ENCODE peak calls at places on chromosomes 7 and 10, in ten cellular contexts. D is activated CD8-positive, alpha-beta memory T cell treated with anti-CD3 and anti-CD28 coated beads for 48 hours; H is GM03348; X is foreskin fibroblast; W is activated naive CD4-positive, alpha-beta T cell; B is NAMALWA; U is GM06990; A is frontal cortex; Y is SJSA1; T is cardiac muscle cell. E is an unnamed sample.

GRCh38 chr7:42168512-42168911 is 68.5 kb downstream of the GLI3 start:
- DNase-seq in B (no peak), T (no peak), D (no peak), W (no peak), A (no peak), H (no peak), X (no peak), Y (no peak), U (no peak), E (no peak)

GRCh38 chr10:121994429-121994881 is 5.5 kb downstream of the TACC2 start:
- DNase-seq in T (peak), H (peak), A (no peak), B (no peak), D (no peak), W (no peak), U (no peak), X (no peak), Y (no peak), E (peak)

GRCh38 chr7:18693401-18693800 is 197.9 kb downstream of the HDAC9 start:
- DNase-seq in Y (peak), D (no peak), T (peak), B (peak), A (no peak), U (no peak), W (no peak), X (peak), H (peak), E (peak)

GRCh38 chr7:5429857-5430611 is 6.4 kb upstream of the TNRC18 start:
- DNase-seq in H (peak), W (no peak), Y (no peak), U (no peak), X (peak), B (no peak), A (no peak), T (peak), D (no peak), E (peak)

GRCh38 chr7:113188396-113188795 is 70.0 kb upstream of the SMIM30 start:
- DNase-seq in X (no peak), T (no peak), H (no peak), A (no peak), B (no peak), Y (no peak), W (no peak), D (no peak), U (no peak), E (no peak)

GRCh38 chr7:128102490-128103291 is 71.5 kb upstream of the LRRC4 start:
- DNase-seq in X (no peak), H (no peak), U (no peak), D (no peak), T (no peak), Y (no peak), A (no peak), W (no peak), B (peak), E (no peak)

GRCh38 chr7:1906087-1906830 is 236.2 kb downstream of the ELFN1 start:
- DNase-seq in W (no peak), T (no peak), U (no peak), X (no peak), B (no peak), H (no peak), A (no peak), D (no peak), Y (no peak), E (no peak)

GRCh38 chr10:24465124-24465874 is 256.4 kb downstream of the KIAA1217 start:
- DNase-seq in D (no peak), Y (peak), B (no peak), T (peak), U (no peak), X (no peak), A (no peak), H (peak), W (no peak), E (no peak)

GRCh38 chr7:14305233-14305866 is 315.9 kb upstream of the ETV1 start:
- DNase-seq in B (no peak), W (no peak), A (no peak), H (no peak), X (no peak), U (no peak), D (no peak), Y (no peak), T (peak), E (no peak)

GRCh38 chr10:48464121-48464870 is 140.6 kb downstream of the ARHGAP22 start:
- DNase-seq in A (no peak), X (no peak), T (no peak), H (no peak), Y (no peak), W (no peak), U (no peak), D (no peak), B (no peak), E (no peak)

GRCh38 chr10:28949005-28950004 is 272.0 kb downstream of the BAMBI start:
- DNase-seq in H (no peak), D (no peak), B (no peak), W (no peak), A (no peak), Y (no peak), T (no peak), U (no peak), X (no peak), E (no peak)

GRCh38 chr7:1943933-1944618 is 274.0 kb downstream of the ELFN1 start:
- DNase-seq in T (no peak), B (no peak), U (no peak), D (no peak), H (no peak), A (no peak), X (no peak), W (no peak), Y (no peak), E (no peak)

GRCh38 chr7:108290344-108291134 is 160.4 kb upstream of the LAMB4 start:
- DNase-seq in U (no peak), H (no peak), B (no peak), X (no peak), W (no peak), A (no peak), Y (no peak), T (no peak), D (no peak), E (no peak)

GRCh38 chr10:102419561-102420442 is 834 bp upstream of the FBXL15 start:
- DNase-seq in W (peak), T (peak), X (no peak), A (peak), Y (peak), D (no peak), H (peak), B (peak), U (no peak), E (peak)

GRCh38 chr7:141674201-141674671 is 27.7 kb downstream of the DENND11 start:
- DNase-seq in H (no peak), T (no peak), U (no peak), D (no peak), W (no peak), A (no peak), X (no peak), Y (peak), B (no peak), E (peak)

GRCh38 chr10:75398630-75399460 is 2.7 kb downstream of the ZNF503 start:
- DNase-seq in T (peak), B (no peak), W (no peak), X (no peak), H (peak), Y (no peak), A (no peak), D (no peak), U (peak), E (no peak)

GRCh38 chr10:113425596-113425995 is 127.3 kb upstream of the HABP2 start:
- DNase-seq in W (no peak), A (no peak), U (no peak), B (no peak), D (no peak), Y (peak), T (no peak), X (no peak), H (no peak), E (no peak)

GRCh38 chr10:36608251-36608650 is 517.1 kb upstream of the ANKRD30A start:
- DNase-seq in Y (no peak), X (no peak), W (no peak), U (no peak), A (no peak), D (no peak), T (no peak), H (peak), B (no peak), E (no peak)

GRCh38 chr10:13528875-13529713 is at the start of gene BEND7:
- DNase-seq in B (no peak), T (peak), X (peak), W (no peak), U (no peak), D (no peak), Y (no peak), H (peak), A (peak), E (peak)

GRCh38 chr7:33880787-33881186 is 24.6 kb upstream of the BMPER start:
- DNase-seq in B (no peak), X (no peak), W (no peak), T (no peak), D (no peak), U (no peak), A (no peak), Y (peak), H (no peak), E (no peak)

GRCh38 chr7:35253680-35254495 is at the start of gene TBX20:
- DNase-seq in H (peak), X (peak), B (no peak), D (no peak), U (no peak), T (peak), W (no peak), Y (peak), A (no peak), E (peak)

GRCh38 chr10:126731613-126731995 is 61.1 kb upstream of the C10orf90 start:
- DNase-seq in Y (no peak), H (peak), U (no peak), A (no peak), X (no peak), W (no peak), B (no peak), D (no peak), T (no peak), E (no peak)

GRCh38 chr10:32054087-32054486 is 2.1 kb downstream of the KIF5B start:
- DNase-seq in D (no peak), W (no peak), H (peak), A (peak), X (peak), U (no peak), Y (peak), T (no peak), B (peak), E (no peak)

GRCh38 chr7:41578700-41579099 is 124.2 kb downstream of the INHBA start:
- DNase-seq in B (no peak), W (no peak), D (no peak), T (no peak), Y (peak), X (no peak), H (no peak), U (no peak), A (no peak), E (no peak)

GRCh38 chr7:5677538-5678294 is 103.7 kb downstream of the RNF216 start:
- DNase-seq in D (no peak), H (peak), A (peak), X (peak), U (no peak), Y (no peak), W (no peak), T (peak), B (peak), E (peak)

GRCh38 chr10:61923210-61924024 is 21.9 kb downstream of the ARID5B start:
- DNase-seq in T (no peak), U (no peak), X (peak), B (no peak), Y (peak), D (no peak), H (peak), A (no peak), W (no peak), E (no peak)

GRCh38 chr10:5094265-5095205 is at the start of gene AKR1C3:
- DNase-seq in W (no peak), U (no peak), B (peak), D (no peak), T (peak), Y (peak), A (peak), X (peak), H (peak), E (peak)

GRCh38 chr10:102963237-102963886 is 45.3 kb downstream of the CNNM2 start:
- DNase-seq in T (no peak), D (no peak), Y (no peak), X (no peak), A (no peak), H (no peak), B (no peak), W (no peak), U (no peak), E (no peak)

GRCh38 chr10:16653223-16653622 is 131.5 kb upstream of the C1QL3 start:
- DNase-seq in U (no peak), T (no peak), B (no peak), Y (no peak), H (no peak), A (peak), W (no peak), X (no peak), D (no peak), E (no peak)

GRCh38 chr7:128796325-128796724 is 4.6 kb downstream of the CCDC136 start:
- DNase-seq in H (peak), Y (no peak), W (no peak), U (no peak), X (peak), D (no peak), A (no peak), T (no peak), B (no peak), E (no peak)

GRCh38 chr7:81308643-81309354 is 389.9 kb upstream of the SEMA3C start:
- DNase-seq in U (no peak), A (no peak), H (peak), Y (no peak), X (peak), W (no peak), B (no peak), D (no peak), T (no peak), E (no peak)

GRCh38 chr7:138565451-138566114 is 105.5 kb downstream of the TRIM24 start:
- DNase-seq in T (no peak), X (peak), B (no peak), H (no peak), U (no peak), A (no peak), Y (no peak), D (no peak), W (no peak), E (no peak)

GRCh38 chr7:43148161-43148731 is 35.8 kb downstream of the HECW1 start:
- DNase-seq in U (no peak), X (peak), Y (no peak), A (no peak), H (peak), T (no peak), W (no peak), B (no peak), D (no peak), E (no peak)